ENCODE peak calls at places on chromosomes 7 and 10, in six cellular contexts. B is kidney; U is neural progenitor cell; L is activated CD4-positive, alpha-beta T cell treated with anti-CD3 and anti-CD28 coated beads for 48 hours; V is MM.1S; J is stimulated activated CD4-positive, alpha-beta T cell treated with anti-CD3 and anti-CD28 coated beads, Interleukin-1b, Interleukin-23, amount 100 ng/mL, for 48 hours. G is an unnamed sample.

GRCh38 chr7:44838751-44839150 is 9.1 kb downstream of the H2AZ2 start:
- DNase-seq in J (no peak), V (no peak), B (no peak), U (no peak), L (no peak), G (no peak)

GRCh38 chr10:60524541-60524940 is 134.9 kb upstream of the ANK3 start:
- DNase-seq in V (no peak), B (no peak), U (no peak), L (peak; percentile 39), J (peak; percentile 32), G (no peak)

GRCh38 chr10:62815373-62816111 is 624 bp downstream of the EGR2 start:
- DNase-seq in J (peak; percentile 21), L (peak; percentile 36), B (peak; percentile 79), V (no peak), U (peak; percentile 50), G (no peak)

GRCh38 chr10:112313234-112313633 is 30.0 kb downstream of the TECTB start:
- DNase-seq in B (no peak), V (no peak), J (no peak), U (no peak), L (no peak), G (no peak)

GRCh38 chr7:151139071-151139521 is 28.4 kb downstream of the GBX1 start:
- DNase-seq in V (no peak), J (no peak), B (peak; percentile 53), L (no peak), U (no peak), G (no peak)

GRCh38 chr10:123349203-123349602 is 195.0 kb downstream of the BUB3 start:
- DNase-seq in V (no peak), U (no peak), J (no peak), L (no peak), B (no peak), G (no peak)

GRCh38 chr7:2022021-2022409 is 210.7 kb downstream of the MAD1L1 start:
- DNase-seq in L (no peak), U (no peak), V (no peak), B (peak; percentile 39), J (no peak), G (no peak)

GRCh38 chr10:13422800-13423199 is 74.7 kb upstream of the SEPHS1 start:
- DNase-seq in U (no peak), J (no peak), B (no peak), V (no peak), L (no peak), G (no peak)

GRCh38 chr10:4263281-4263921 is 478.4 kb upstream of the KLF6 start:
- DNase-seq in B (no peak), V (no peak), L (no peak), U (no peak), J (no peak), G (no peak)

GRCh38 chr10:105210546-105210945 is 569.5 kb downstream of the SORCS3 start:
- DNase-seq in B (no peak), L (no peak), J (no peak), V (no peak), U (no peak), G (no peak)

GRCh38 chr7:105439174-105439893 is 50.6 kb upstream of the SRPK2 start:
- DNase-seq in U (no peak), J (peak; percentile 13), B (no peak), V (no peak), L (peak; percentile 29), G (no peak)

GRCh38 chr7:130275826-130276291 is 9.2 kb downstream of the CPA2 start:
- DNase-seq in B (no peak), U (no peak), L (no peak), J (no peak), V (no peak), G (no peak)

GRCh38 chr10:30160431-30160982 is 101.1 kb upstream of the JCAD start:
- DNase-seq in L (no peak), B (no peak), V (no peak), U (no peak), J (no peak), G (no peak)

GRCh38 chr7:84194484-84195260 is at the start of gene SEMA3A:
- DNase-seq in B (no peak), J (no peak), L (peak; percentile 14), V (peak; percentile 15), U (peak; percentile 88), G (peak; percentile 9)

GRCh38 chr7:18064242-18064838 is 36.7 kb upstream of the PRPS1L1 start:
- DNase-seq in L (peak; percentile 38), V (peak; percentile 24), B (no peak), J (no peak), U (peak; percentile 46), G (no peak)

GRCh38 chr10:79082631-79083581 is 14.1 kb downstream of the ZMIZ1 start:
- DNase-seq in U (no peak), L (no peak), B (no peak), V (no peak), J (no peak), G (no peak)

GRCh38 chr7:85055906-85056305 is 130.9 kb downstream of the SEMA3D start:
- DNase-seq in J (no peak), B (no peak), V (no peak), U (no peak), L (no peak), G (no peak)

GRCh38 chr10:97724341-97724941 is 10.9 kb downstream of the MARVELD1 start:
- DNase-seq in U (no peak), L (no peak), J (no peak), V (no peak), B (no peak), G (no peak)

GRCh38 chr7:27793780-27794179 is 53.8 kb downstream of the TAX1BP1 start:
- DNase-seq in B (no peak), V (no peak), U (no peak), L (no peak), J (no peak), G (no peak)